ENCODE peak calls at places on chromosome 4, in eight cellular contexts. One of them, this sample, is unnamed. For H3K4me1, the result is how much of the 10 kb centered on the place peaks cover.

GRCh38 chr4:153114771-153115321 is 89.4 kb upstream of the TRIM2 start:
- DNase-seq in transverse colon: no peak
- DNase-seq in uterus: no peak
- DNase-seq in heart left ventricle: no peak
- DNase-seq in right lobe of liver: no peak
- DNase-seq in upper lobe of left lung: no peak
- DNase-seq in heart right ventricle: no peak
- DNase-seq in OCI-LY7: no peak
- DNase-seq in this sample: no peak

GRCh38 chr4:20203508-20203907 is 48.2 kb upstream of the SLIT2 start:
- DNase-seq in uterus: no peak
- DNase-seq in transverse colon: no peak
- DNase-seq in upper lobe of left lung: no peak
- DNase-seq in right lobe of liver: no peak
- DNase-seq in heart right ventricle: no peak
- DNase-seq in OCI-LY7: no peak
- DNase-seq in heart left ventricle: no peak
- DNase-seq in this sample: no peak

GRCh38 chr4:128727658-128728057 is 81.8 kb upstream of the JADE1 start:
- DNase-seq in upper lobe of left lung: no peak
- DNase-seq in transverse colon: no peak
- DNase-seq in heart right ventricle: no peak
- DNase-seq in uterus: no peak
- DNase-seq in OCI-LY7: no peak
- DNase-seq in heart left ventricle: no peak
- DNase-seq in right lobe of liver: no peak
- DNase-seq in this sample: no peak

GRCh38 chr4:101284546-101284945 is 62.8 kb downstream of the PPP3CA start:
- DNase-seq in uterus: no peak
- DNase-seq in transverse colon: no peak
- DNase-seq in OCI-LY7: no peak
- DNase-seq in heart left ventricle: no peak
- DNase-seq in right lobe of liver: no peak
- DNase-seq in heart right ventricle: no peak
- DNase-seq in upper lobe of left lung: no peak
- DNase-seq in this sample: no peak

GRCh38 chr4:185128272-185129119 is 14.6 kb upstream of the SLC25A4 start:
- DNase-seq in right lobe of liver: no peak
- DNase-seq in heart right ventricle: peak
- DNase-seq in upper lobe of left lung: peak
- DNase-seq in transverse colon: peak
- DNase-seq in OCI-LY7: no peak
- DNase-seq in uterus: no peak
- DNase-seq in heart left ventricle: peak
- DNase-seq in this sample: no peak

GRCh38 chr4:105061136-105061696 is 85.5 kb upstream of the TET2 start:
- DNase-seq in upper lobe of left lung: no peak
- DNase-seq in heart left ventricle: no peak
- DNase-seq in right lobe of liver: no peak
- DNase-seq in heart right ventricle: no peak
- DNase-seq in transverse colon: peak
- DNase-seq in OCI-LY7: peak
- DNase-seq in uterus: no peak
- DNase-seq in this sample: peak

GRCh38 chr4:1500231-1500965 is 94.2 kb upstream of the NKX1-1 start:
- DNase-seq in right lobe of liver: peak
- DNase-seq in transverse colon: no peak
- DNase-seq in heart right ventricle: no peak
- DNase-seq in upper lobe of left lung: peak
- DNase-seq in uterus: no peak
- DNase-seq in OCI-LY7: no peak
- DNase-seq in heart left ventricle: peak
- DNase-seq in this sample: no peak

GRCh38 chr4:101114936-101115372 is 232.4 kb downstream of the PPP3CA start:
- DNase-seq in heart left ventricle: no peak
- DNase-seq in OCI-LY7: no peak
- DNase-seq in heart right ventricle: no peak
- DNase-seq in uterus: no peak
- DNase-seq in transverse colon: no peak
- DNase-seq in upper lobe of left lung: no peak
- DNase-seq in right lobe of liver: no peak
- DNase-seq in this sample: peak

GRCh38 chr4:77586953-77587383 is 18.7 kb upstream of the CXCL13 start:
- DNase-seq in heart left ventricle: no peak
- DNase-seq in transverse colon: peak
- DNase-seq in OCI-LY7: no peak
- DNase-seq in upper lobe of left lung: no peak
- DNase-seq in right lobe of liver: no peak
- DNase-seq in heart right ventricle: no peak
- DNase-seq in uterus: no peak
- DNase-seq in this sample: peak

GRCh38 chr4:15392053-15392805 is 35.6 kb upstream of the C1QTNF7 start:
- DNase-seq in OCI-LY7: no peak
- DNase-seq in transverse colon: no peak
- DNase-seq in uterus: no peak
- DNase-seq in right lobe of liver: no peak
- DNase-seq in heart left ventricle: no peak
- DNase-seq in upper lobe of left lung: no peak
- DNase-seq in heart right ventricle: no peak
- DNase-seq in this sample: no peak

GRCh38 chr4:653080-653821 is 20.8 kb downstream of the ATP5ME start:
- DNase-seq in right lobe of liver: no peak
- DNase-seq in uterus: no peak
- DNase-seq in transverse colon: no peak
- DNase-seq in heart left ventricle: peak
- DNase-seq in OCI-LY7: no peak
- DNase-seq in heart right ventricle: no peak
- DNase-seq in upper lobe of left lung: peak
- DNase-seq in this sample: no peak

GRCh38 chr4:127355738-127356137 is 277.0 kb upstream of the INTU start:
- DNase-seq in OCI-LY7: no peak
- DNase-seq in heart right ventricle: no peak
- DNase-seq in transverse colon: no peak
- DNase-seq in right lobe of liver: no peak
- DNase-seq in heart left ventricle: no peak
- DNase-seq in upper lobe of left lung: no peak
- DNase-seq in uterus: no peak
- DNase-seq in this sample: no peak

GRCh38 chr4:26330186-26330787 is 9.5 kb downstream of the RBPJ start:
- DNase-seq in upper lobe of left lung: no peak
- DNase-seq in heart right ventricle: no peak
- DNase-seq in uterus: no peak
- DNase-seq in OCI-LY7: peak
- DNase-seq in right lobe of liver: no peak
- DNase-seq in transverse colon: no peak
- DNase-seq in heart left ventricle: no peak
- DNase-seq in this sample: peak

GRCh38 chr4:44446191-44446590 is 2.4 kb downstream of the KCTD8 start:
- DNase-seq in heart right ventricle: no peak
- DNase-seq in heart left ventricle: no peak
- DNase-seq in OCI-LY7: no peak
- DNase-seq in transverse colon: no peak
- DNase-seq in right lobe of liver: no peak
- DNase-seq in upper lobe of left lung: no peak
- DNase-seq in uterus: no peak
- DNase-seq in this sample: no peak

GRCh38 chr4:66736593-66736992 is 808.7 kb downstream of the CENPC start:
- DNase-seq in heart left ventricle: no peak
- DNase-seq in uterus: no peak
- DNase-seq in OCI-LY7: no peak
- DNase-seq in transverse colon: no peak
- DNase-seq in heart right ventricle: no peak
- DNase-seq in upper lobe of left lung: no peak
- DNase-seq in right lobe of liver: no peak
- DNase-seq in this sample: peak

GRCh38 chr4:24003476-24003875 is 113.6 kb upstream of the PPARGC1A start:
- DNase-seq in uterus: no peak
- DNase-seq in heart left ventricle: no peak
- DNase-seq in transverse colon: no peak
- DNase-seq in OCI-LY7: no peak
- DNase-seq in right lobe of liver: no peak
- DNase-seq in heart right ventricle: no peak
- DNase-seq in upper lobe of left lung: no peak
- DNase-seq in this sample: no peak

GRCh38 chr4:182201871-182202270 is 41.3 kb upstream of the TENM3 start:
- DNase-seq in right lobe of liver: no peak
- DNase-seq in transverse colon: no peak
- DNase-seq in heart left ventricle: no peak
- DNase-seq in heart right ventricle: no peak
- DNase-seq in upper lobe of left lung: no peak
- DNase-seq in uterus: no peak
- DNase-seq in OCI-LY7: no peak
- DNase-seq in this sample: no peak

GRCh38 chr4:2253160-2254084 is 8.5 kb downstream of the MXD4 start:
- DNase-seq in OCI-LY7: no peak
- DNase-seq in heart right ventricle: peak
- DNase-seq in upper lobe of left lung: peak
- DNase-seq in heart left ventricle: peak
- DNase-seq in right lobe of liver: no peak
- DNase-seq in uterus: peak
- DNase-seq in transverse colon: no peak
- DNase-seq in this sample: no peak

GRCh38 chr4:23991444-23991843 is 101.6 kb upstream of the PPARGC1A start:
- DNase-seq in transverse colon: no peak
- DNase-seq in upper lobe of left lung: no peak
- DNase-seq in uterus: no peak
- DNase-seq in heart right ventricle: no peak
- DNase-seq in heart left ventricle: no peak
- DNase-seq in OCI-LY7: no peak
- DNase-seq in right lobe of liver: no peak
- DNase-seq in this sample: no peak

GRCh38 chr4:122083356-122083755 is 68.8 kb upstream of the BLTP1 start:
- DNase-seq in transverse colon: no peak
- DNase-seq in OCI-LY7: no peak
- DNase-seq in heart left ventricle: no peak
- DNase-seq in upper lobe of left lung: no peak
- DNase-seq in uterus: no peak
- DNase-seq in heart right ventricle: no peak
- DNase-seq in right lobe of liver: no peak
- DNase-seq in this sample: no peak

GRCh38 chr4:133151301-133151680 is 2.2 kb downstream of the PCDH10 start:
- DNase-seq in transverse colon: no peak
- DNase-seq in upper lobe of left lung: peak
- DNase-seq in heart right ventricle: no peak
- DNase-seq in uterus: no peak
- DNase-seq in right lobe of liver: no peak
- DNase-seq in heart left ventricle: no peak
- DNase-seq in OCI-LY7: no peak
- DNase-seq in this sample: no peak

GRCh38 chr4:47662975-47663374 is 174.9 kb downstream of the CORIN start:
- DNase-seq in heart right ventricle: no peak
- DNase-seq in heart left ventricle: no peak
- DNase-seq in OCI-LY7: peak
- DNase-seq in transverse colon: no peak
- DNase-seq in uterus: no peak
- DNase-seq in upper lobe of left lung: no peak
- DNase-seq in right lobe of liver: no peak
- DNase-seq in this sample: no peak

GRCh38 chr4:39825090-39825489 is 127.2 kb downstream of the UBE2K start:
- DNase-seq in transverse colon: no peak
- DNase-seq in OCI-LY7: no peak
- DNase-seq in upper lobe of left lung: no peak
- DNase-seq in heart left ventricle: no peak
- DNase-seq in heart right ventricle: no peak
- DNase-seq in uterus: no peak
- DNase-seq in right lobe of liver: no peak
- DNase-seq in this sample: no peak

GRCh38 chr4:141081921-141082381 is 51.3 kb downstream of the RNF150 start:
- DNase-seq in uterus: no peak
- DNase-seq in OCI-LY7: no peak
- DNase-seq in upper lobe of left lung: no peak
- DNase-seq in transverse colon: no peak
- DNase-seq in heart right ventricle: no peak
- DNase-seq in right lobe of liver: no peak
- DNase-seq in heart left ventricle: no peak
- DNase-seq in this sample: peak
- H3K4me3 ChIP-seq in uterus: no peak
- H3K4me3 ChIP-seq in OCI-LY7: no peak
- H3K4me3 ChIP-seq in upper lobe of left lung: no peak
- H3K4me3 ChIP-seq in transverse colon: no peak
- H3K4me3 ChIP-seq in heart right ventricle: no peak
- H3K4me3 ChIP-seq in right lobe of liver: no peak
- H3K4me3 ChIP-seq in heart left ventricle: no peak
- H3K4me3 ChIP-seq in this sample: peak

GRCh38 chr4:7747556-7747955 is 192.1 kb downstream of the AFAP1 start:
- DNase-seq in heart left ventricle: no peak
- DNase-seq in upper lobe of left lung: no peak
- DNase-seq in uterus: no peak
- DNase-seq in OCI-LY7: no peak
- DNase-seq in heart right ventricle: peak
- DNase-seq in transverse colon: no peak
- DNase-seq in right lobe of liver: no peak
- DNase-seq in this sample: peak
- H3K4me1 ChIP-seq in heart left ventricle: under half
- H3K4me1 ChIP-seq in upper lobe of left lung: under half
- H3K4me1 ChIP-seq in uterus: under half
- H3K4me1 ChIP-seq in OCI-LY7: under half
- H3K4me1 ChIP-seq in heart right ventricle: under half
- H3K4me1 ChIP-seq in transverse colon: under half
- H3K4me1 ChIP-seq in right lobe of liver: under half
- H3K4me1 ChIP-seq in this sample: under half

GRCh38 chr4:176238819-176239218 is 30.2 kb downstream of the ASB5 start:
- DNase-seq in heart right ventricle: no peak
- DNase-seq in heart left ventricle: no peak
- DNase-seq in uterus: no peak
- DNase-seq in OCI-LY7: no peak
- DNase-seq in transverse colon: no peak
- DNase-seq in upper lobe of left lung: no peak
- DNase-seq in right lobe of liver: no peak
- DNase-seq in this sample: peak
- H3K27ac ChIP-seq in heart right ventricle: peak
- H3K27ac ChIP-seq in heart left ventricle: peak
- H3K27ac ChIP-seq in uterus: peak
- H3K27ac ChIP-seq in OCI-LY7: no peak
- H3K27ac ChIP-seq in transverse colon: peak
- H3K27ac ChIP-seq in upper lobe of left lung: no peak
- H3K27ac ChIP-seq in right lobe of liver: no peak
- H3K27ac ChIP-seq in this sample: peak

DNA sequence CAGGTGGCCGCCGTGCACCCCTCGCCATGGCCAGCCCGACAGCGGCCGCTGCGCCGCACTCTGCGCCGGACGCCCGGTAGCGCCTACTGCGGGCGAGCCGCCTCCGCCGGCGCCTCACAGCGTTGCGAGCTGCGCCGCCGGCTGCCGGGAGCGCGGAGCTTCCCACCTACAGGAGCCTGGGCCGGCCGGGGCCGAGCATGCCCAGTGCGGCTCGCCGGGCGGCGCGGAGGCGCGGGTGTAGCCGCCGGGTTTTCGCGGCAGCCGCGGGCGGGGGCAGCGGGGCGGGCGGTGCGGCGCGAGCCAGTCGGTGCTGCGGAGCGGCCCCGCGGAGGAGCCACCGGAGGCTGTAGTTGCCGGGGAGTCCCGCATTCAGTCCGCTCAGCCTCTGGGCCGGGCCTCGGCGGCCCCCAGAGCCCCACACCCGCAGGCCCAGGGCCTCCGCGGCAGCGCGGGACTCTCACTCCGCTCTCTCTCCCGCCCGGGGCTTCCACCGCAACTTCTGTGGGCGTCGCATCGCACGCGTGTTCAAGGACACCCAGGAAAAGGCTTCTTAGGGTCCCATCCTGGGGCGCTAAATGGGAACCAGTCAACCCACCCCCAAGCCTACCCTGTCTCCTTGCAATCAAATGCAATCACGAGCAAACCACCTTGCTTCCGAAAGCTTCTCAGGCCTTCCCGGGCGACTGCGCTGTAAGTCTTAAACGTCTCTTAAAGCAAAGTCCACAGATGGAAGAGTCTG is at the start of gene MFAP3L:
- DNase-seq in OCI-LY7: no peak
- DNase-seq in upper lobe of left lung: peak
- DNase-seq in heart right ventricle: peak
- DNase-seq in heart left ventricle: peak
- DNase-seq in uterus: peak
- DNase-seq in right lobe of liver: peak
- DNase-seq in transverse colon: peak
- DNase-seq in this sample: peak
- H3K4me3 ChIP-seq in OCI-LY7: peak
- H3K4me3 ChIP-seq in upper lobe of left lung: peak
- H3K4me3 ChIP-seq in heart right ventricle: peak
- H3K4me3 ChIP-seq in heart left ventricle: peak
- H3K4me3 ChIP-seq in uterus: peak
- H3K4me3 ChIP-seq in right lobe of liver: peak
- H3K4me3 ChIP-seq in transverse colon: peak
- H3K4me3 ChIP-seq in this sample: peak